ENCODE peak calls at places on chromosomes 16 and 17, in ten cellular contexts. One of them, this sample, is unnamed.

GRCh38 chr16:275786-276232 is at the start of gene RGS11:
- DNase-seq in heart left ventricle: no peak
- DNase-seq in OCI-LY7: no peak
- DNase-seq in left ventricle myocardium inferior: no peak
- DNase-seq in GM20000: no peak
- DNase-seq in breast epithelium: no peak
- DNase-seq in dorsolateral prefrontal cortex: no peak
- DNase-seq in H9: no peak
- DNase-seq in activated B cell treated with CpG ODN at 0.5 μM for 24 hours: no peak
- DNase-seq in astrocyte: no peak
- DNase-seq in this sample: no peak

GRCh38 chr16:12160249-12160648 is 183.7 kb downstream of the SNX29 start:
- DNase-seq in heart left ventricle: no peak
- DNase-seq in OCI-LY7: no peak
- DNase-seq in left ventricle myocardium inferior: no peak
- DNase-seq in GM20000: no peak
- DNase-seq in breast epithelium: no peak
- DNase-seq in dorsolateral prefrontal cortex: no peak
- DNase-seq in H9: no peak
- DNase-seq in activated B cell treated with CpG ODN at 0.5 μM for 24 hours: no peak
- DNase-seq in astrocyte: peak
- DNase-seq in this sample: no peak

GRCh38 chr16:82061861-82062525 is 26.9 kb downstream of the HSD17B2 start:
- DNase-seq in heart left ventricle: no peak
- DNase-seq in OCI-LY7: peak
- DNase-seq in left ventricle myocardium inferior: no peak
- DNase-seq in GM20000: peak
- DNase-seq in breast epithelium: no peak
- DNase-seq in dorsolateral prefrontal cortex: no peak
- DNase-seq in H9: peak
- DNase-seq in activated B cell treated with CpG ODN at 0.5 μM for 24 hours: no peak
- DNase-seq in astrocyte: no peak
- DNase-seq in this sample: no peak

GRCh38 chr16:63938661-63939060 is 1183.2 kb downstream of the CDH11 start:
- DNase-seq in heart left ventricle: no peak
- DNase-seq in OCI-LY7: no peak
- DNase-seq in left ventricle myocardium inferior: no peak
- DNase-seq in GM20000: no peak
- DNase-seq in breast epithelium: no peak
- DNase-seq in dorsolateral prefrontal cortex: no peak
- DNase-seq in H9: no peak
- DNase-seq in activated B cell treated with CpG ODN at 0.5 μM for 24 hours: no peak
- DNase-seq in astrocyte: peak
- DNase-seq in this sample: no peak

GRCh38 chr16:11289202-11289601 is 8.1 kb upstream of the PRM1 start:
- DNase-seq in heart left ventricle: no peak
- DNase-seq in OCI-LY7: no peak
- DNase-seq in left ventricle myocardium inferior: no peak
- DNase-seq in GM20000: no peak
- DNase-seq in breast epithelium: no peak
- DNase-seq in dorsolateral prefrontal cortex: no peak
- DNase-seq in H9: no peak
- DNase-seq in activated B cell treated with CpG ODN at 0.5 μM for 24 hours: no peak
- DNase-seq in astrocyte: no peak
- DNase-seq in this sample: no peak

GRCh38 chr16:57600048-57600835 is 28.2 kb upstream of the ADGRG1 start:
- DNase-seq in heart left ventricle: peak
- DNase-seq in OCI-LY7: peak
- DNase-seq in left ventricle myocardium inferior: no peak
- DNase-seq in GM20000: peak
- DNase-seq in breast epithelium: no peak
- DNase-seq in dorsolateral prefrontal cortex: no peak
- DNase-seq in H9: peak
- DNase-seq in activated B cell treated with CpG ODN at 0.5 μM for 24 hours: no peak
- DNase-seq in astrocyte: no peak
- DNase-seq in this sample: no peak

GRCh38 chr16:70696952-70697600 is 11.2 kb upstream of the MTSS2 start:
- DNase-seq in heart left ventricle: no peak
- DNase-seq in OCI-LY7: no peak
- DNase-seq in left ventricle myocardium inferior: no peak
- DNase-seq in GM20000: no peak
- DNase-seq in breast epithelium: peak
- DNase-seq in dorsolateral prefrontal cortex: no peak
- DNase-seq in H9: no peak
- DNase-seq in activated B cell treated with CpG ODN at 0.5 μM for 24 hours: no peak
- DNase-seq in astrocyte: no peak
- DNase-seq in this sample: no peak

GRCh38 chr16:83793179-83793578 is 14.6 kb upstream of the HSBP1 start:
- DNase-seq in heart left ventricle: no peak
- DNase-seq in OCI-LY7: no peak
- DNase-seq in left ventricle myocardium inferior: no peak
- DNase-seq in GM20000: no peak
- DNase-seq in breast epithelium: no peak
- DNase-seq in dorsolateral prefrontal cortex: no peak
- DNase-seq in H9: no peak
- DNase-seq in activated B cell treated with CpG ODN at 0.5 μM for 24 hours: no peak
- DNase-seq in astrocyte: no peak
- DNase-seq in this sample: no peak

GRCh38 chr17:28871056-28871579 is 16.3 kb downstream of the ERAL1 start:
- DNase-seq in heart left ventricle: no peak
- DNase-seq in OCI-LY7: peak
- DNase-seq in left ventricle myocardium inferior: no peak
- DNase-seq in GM20000: peak
- DNase-seq in breast epithelium: no peak
- DNase-seq in dorsolateral prefrontal cortex: no peak
- DNase-seq in H9: no peak
- DNase-seq in activated B cell treated with CpG ODN at 0.5 μM for 24 hours: no peak
- DNase-seq in astrocyte: no peak
- DNase-seq in this sample: no peak

GRCh38 chr16:2072926-2073325 is 25.1 kb downstream of the TSC2 start:
- DNase-seq in heart left ventricle: no peak
- DNase-seq in OCI-LY7: no peak
- DNase-seq in left ventricle myocardium inferior: no peak
- DNase-seq in GM20000: no peak
- DNase-seq in breast epithelium: no peak
- DNase-seq in dorsolateral prefrontal cortex: no peak
- DNase-seq in H9: no peak
- DNase-seq in activated B cell treated with CpG ODN at 0.5 μM for 24 hours: no peak
- DNase-seq in astrocyte: no peak
- DNase-seq in this sample: no peak

DNA sequence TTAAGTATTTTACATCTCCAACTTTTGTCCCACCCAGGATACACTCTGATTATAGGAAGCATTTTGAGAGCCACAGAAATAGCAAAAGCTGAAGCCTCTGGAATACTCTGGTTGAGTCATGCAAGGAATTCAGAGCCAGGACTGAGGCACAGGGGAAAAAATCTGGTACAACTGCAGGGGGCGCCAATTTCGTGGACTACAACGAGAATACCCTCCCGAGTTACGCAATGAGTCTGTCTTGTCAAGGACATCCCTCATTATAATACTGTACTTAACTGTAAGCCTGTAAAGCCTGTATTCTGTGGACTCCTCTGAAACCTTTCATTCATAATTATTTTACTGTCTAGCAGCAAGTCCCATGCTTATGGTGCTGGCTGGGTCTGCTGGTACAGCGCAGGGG is 7.8 kb downstream of the HOXB1 start:
- DNase-seq in heart left ventricle: no peak
- DNase-seq in OCI-LY7: no peak
- DNase-seq in left ventricle myocardium inferior: no peak
- DNase-seq in GM20000: no peak
- DNase-seq in breast epithelium: no peak
- DNase-seq in dorsolateral prefrontal cortex: no peak
- DNase-seq in H9: no peak
- DNase-seq in activated B cell treated with CpG ODN at 0.5 μM for 24 hours: no peak
- DNase-seq in astrocyte: no peak
- DNase-seq in this sample: no peak
- TF ChIP-seq CTCF in heart left ventricle: no peak
- TF ChIP-seq CTCF in OCI-LY7: peak
- TF ChIP-seq CTCF in left ventricle myocardium inferior: no peak
- TF ChIP-seq CTCF in GM20000: no peak
- TF ChIP-seq CTCF in breast epithelium: no peak
- TF ChIP-seq CTCF in dorsolateral prefrontal cortex: no peak
- TF ChIP-seq CTCF in H9: peak
- TF ChIP-seq CTCF in activated B cell treated with CpG ODN at 0.5 μM for 24 hours: no peak
- TF ChIP-seq CTCF in astrocyte: peak
- TF ChIP-seq CTCF in this sample: no peak

GRCh38 chr17:2174471-2175293 is 119.8 kb downstream of the HIC1 start:
- DNase-seq in heart left ventricle: peak
- DNase-seq in OCI-LY7: no peak
- DNase-seq in left ventricle myocardium inferior: peak
- DNase-seq in GM20000: no peak
- DNase-seq in breast epithelium: no peak
- DNase-seq in dorsolateral prefrontal cortex: no peak
- DNase-seq in H9: no peak
- DNase-seq in activated B cell treated with CpG ODN at 0.5 μM for 24 hours: no peak
- DNase-seq in astrocyte: peak
- DNase-seq in this sample: no peak
- TF ChIP-seq CTCF in heart left ventricle: no peak
- TF ChIP-seq CTCF in OCI-LY7: no peak
- TF ChIP-seq CTCF in left ventricle myocardium inferior: no peak
- TF ChIP-seq CTCF in GM20000: no peak
- TF ChIP-seq CTCF in breast epithelium: no peak
- TF ChIP-seq CTCF in dorsolateral prefrontal cortex: no peak
- TF ChIP-seq CTCF in H9: no peak
- TF ChIP-seq CTCF in activated B cell treated with CpG ODN at 0.5 μM for 24 hours: no peak
- TF ChIP-seq CTCF in astrocyte: no peak
- TF ChIP-seq CTCF in this sample: no peak

DNA sequence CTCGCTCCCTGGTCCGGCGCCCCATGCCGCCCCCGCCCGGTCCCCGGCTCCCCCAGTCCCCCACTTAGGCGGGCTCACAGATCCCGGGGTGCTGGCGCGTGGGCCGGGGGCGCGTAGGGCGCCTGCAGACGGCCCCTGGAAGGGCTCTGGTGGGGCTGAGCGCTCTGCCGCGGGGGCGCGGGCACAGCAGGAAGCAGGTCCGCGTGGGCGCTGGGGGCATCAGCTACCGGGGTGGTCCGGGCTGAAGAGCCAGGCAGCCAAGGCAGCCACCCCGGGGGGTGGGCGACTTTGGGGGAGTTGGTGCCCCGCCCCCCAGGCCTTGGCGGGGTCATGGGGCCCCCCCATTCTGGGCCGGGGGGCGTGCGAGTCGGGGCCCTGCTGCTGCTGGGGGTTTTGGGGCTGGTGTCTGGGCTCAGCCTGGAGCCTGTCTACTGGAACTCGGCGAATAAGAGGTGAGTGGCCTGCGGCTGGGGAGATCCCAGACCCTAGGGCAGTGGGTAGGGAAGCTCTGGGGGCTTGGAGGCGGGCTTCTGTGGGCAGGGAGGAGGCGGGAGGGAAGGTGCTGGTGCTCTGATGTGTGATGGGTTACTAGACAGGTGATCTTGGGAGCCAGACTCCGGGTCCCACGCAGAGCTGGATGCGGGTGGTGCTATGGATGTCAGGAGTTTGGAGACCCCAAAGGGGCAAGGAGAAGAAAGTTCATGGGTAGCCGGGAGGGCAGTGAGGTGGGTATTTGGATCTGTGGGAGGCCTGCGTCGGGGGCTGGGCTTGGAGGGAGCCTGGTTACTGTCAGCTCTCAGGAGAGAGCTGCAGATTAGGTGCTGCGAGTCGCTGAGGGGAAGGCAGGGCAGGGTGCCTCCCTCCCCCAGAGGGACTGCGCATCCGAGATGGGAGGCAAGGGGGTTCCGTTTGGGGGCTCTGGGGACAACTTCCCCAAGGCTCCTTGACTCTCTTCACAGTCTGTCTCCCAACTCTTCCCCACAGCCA is 560 bp downstream of the EFNB3 start:
- DNase-seq in heart left ventricle: no peak
- DNase-seq in OCI-LY7: no peak
- DNase-seq in left ventricle myocardium inferior: no peak
- DNase-seq in GM20000: no peak
- DNase-seq in breast epithelium: no peak
- DNase-seq in dorsolateral prefrontal cortex: no peak
- DNase-seq in H9: peak
- DNase-seq in activated B cell treated with CpG ODN at 0.5 μM for 24 hours: no peak
- DNase-seq in astrocyte: no peak
- DNase-seq in this sample: no peak
- TF ChIP-seq CTCF in heart left ventricle: no peak
- TF ChIP-seq CTCF in OCI-LY7: no peak
- TF ChIP-seq CTCF in left ventricle myocardium inferior: no peak
- TF ChIP-seq CTCF in GM20000: no peak
- TF ChIP-seq CTCF in breast epithelium: no peak
- TF ChIP-seq CTCF in dorsolateral prefrontal cortex: no peak
- TF ChIP-seq CTCF in H9: no peak
- TF ChIP-seq CTCF in activated B cell treated with CpG ODN at 0.5 μM for 24 hours: no peak
- TF ChIP-seq CTCF in astrocyte: no peak
- TF ChIP-seq CTCF in this sample: no peak

GRCh38 chr16:51816929-51817328 is 665.9 kb upstream of the SALL1 start:
- DNase-seq in heart left ventricle: no peak
- DNase-seq in OCI-LY7: no peak
- DNase-seq in left ventricle myocardium inferior: no peak
- DNase-seq in GM20000: no peak
- DNase-seq in breast epithelium: no peak
- DNase-seq in dorsolateral prefrontal cortex: no peak
- DNase-seq in H9: no peak
- DNase-seq in activated B cell treated with CpG ODN at 0.5 μM for 24 hours: no peak
- DNase-seq in astrocyte: peak
- DNase-seq in this sample: no peak

GRCh38 chr16:51812945-51813344 is 661.9 kb upstream of the SALL1 start:
- DNase-seq in heart left ventricle: no peak
- DNase-seq in OCI-LY7: no peak
- DNase-seq in left ventricle myocardium inferior: no peak
- DNase-seq in GM20000: no peak
- DNase-seq in breast epithelium: no peak
- DNase-seq in dorsolateral prefrontal cortex: no peak
- DNase-seq in H9: no peak
- DNase-seq in activated B cell treated with CpG ODN at 0.5 μM for 24 hours: no peak
- DNase-seq in astrocyte: no peak
- DNase-seq in this sample: no peak

GRCh38 chr16:51814617-51815016 is 663.5 kb upstream of the SALL1 start:
- DNase-seq in heart left ventricle: no peak
- DNase-seq in OCI-LY7: no peak
- DNase-seq in left ventricle myocardium inferior: no peak
- DNase-seq in GM20000: no peak
- DNase-seq in breast epithelium: no peak
- DNase-seq in dorsolateral prefrontal cortex: no peak
- DNase-seq in H9: no peak
- DNase-seq in activated B cell treated with CpG ODN at 0.5 μM for 24 hours: no peak
- DNase-seq in astrocyte: no peak
- DNase-seq in this sample: no peak

GRCh38 chr16:51815527-51815926 is 664.5 kb upstream of the SALL1 start:
- DNase-seq in heart left ventricle: no peak
- DNase-seq in OCI-LY7: no peak
- DNase-seq in left ventricle myocardium inferior: no peak
- DNase-seq in GM20000: no peak
- DNase-seq in breast epithelium: no peak
- DNase-seq in dorsolateral prefrontal cortex: no peak
- DNase-seq in H9: no peak
- DNase-seq in activated B cell treated with CpG ODN at 0.5 μM for 24 hours: no peak
- DNase-seq in astrocyte: no peak
- DNase-seq in this sample: no peak

DNA sequence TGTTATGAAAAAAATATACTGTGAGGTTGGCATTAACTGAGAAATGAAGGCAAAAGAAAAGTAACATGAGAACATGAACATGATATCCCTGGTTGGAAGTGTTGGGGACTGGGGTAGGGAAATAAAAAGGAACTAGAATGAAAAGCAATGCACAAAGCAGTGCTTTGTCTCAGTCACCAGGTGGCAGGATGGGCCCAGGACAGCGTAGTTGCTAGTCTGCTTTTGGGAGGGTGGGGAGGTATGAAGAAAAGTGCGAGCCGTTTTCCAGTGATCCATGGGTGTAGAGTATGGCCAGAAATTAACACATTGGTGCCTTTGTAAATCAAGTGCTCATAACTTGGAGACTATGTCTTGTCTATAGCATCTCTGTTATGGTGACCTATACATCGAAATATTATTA is 662.5 kb upstream of the SALL1 start:
- DNase-seq in heart left ventricle: no peak
- DNase-seq in OCI-LY7: no peak
- DNase-seq in left ventricle myocardium inferior: no peak
- DNase-seq in GM20000: no peak
- DNase-seq in breast epithelium: no peak
- DNase-seq in dorsolateral prefrontal cortex: no peak
- DNase-seq in H9: peak
- DNase-seq in activated B cell treated with CpG ODN at 0.5 μM for 24 hours: no peak
- DNase-seq in astrocyte: no peak
- DNase-seq in this sample: no peak
- TF ChIP-seq CTCF in heart left ventricle: no peak
- TF ChIP-seq CTCF in OCI-LY7: peak
- TF ChIP-seq CTCF in left ventricle myocardium inferior: no peak
- TF ChIP-seq CTCF in GM20000: no peak
- TF ChIP-seq CTCF in breast epithelium: no peak
- TF ChIP-seq CTCF in dorsolateral prefrontal cortex: no peak
- TF ChIP-seq CTCF in H9: peak
- TF ChIP-seq CTCF in activated B cell treated with CpG ODN at 0.5 μM for 24 hours: no peak
- TF ChIP-seq CTCF in astrocyte: no peak
- TF ChIP-seq CTCF in this sample: no peak

This sample was measured in D721Med.